ENCODE peak calls at places on chromosomes 12 and 14, in five cellular contexts. One of them, this sample, is unnamed.

GRCh38 chr14:76872796-76873432 is 46.7 kb downstream of the LRRC74A start:
- DNase-seq in hypothalamus: peak; percentile 42
- DNase-seq in IMR-90: peak; percentile 35
- DNase-seq in activated T-helper 2 cell treated with anti-CD3 and anti-CD28 coated beads, Interferon-gamma antibody, Interleukin-2, Interleukin-4, amounts not matched to agents 10 μg/mL and 5 μg/mL and 100 μg/mL, durations not matched to agents 14 hours and 24 hours and 36 hours: peak; percentile 46
- DNase-seq in BE2C: peak; percentile 63
- DNase-seq in this sample: peak; percentile 78

GRCh38 chr12:111976291-111976690 is 36.7 kb downstream of the TMEM116 start:
- DNase-seq in BE2C: no peak
- DNase-seq in hypothalamus: no peak
- DNase-seq in activated T-helper 2 cell treated with anti-CD3 and anti-CD28 coated beads, Interferon-gamma antibody, Interleukin-2, Interleukin-4, amounts not matched to agents 10 μg/mL and 5 μg/mL and 100 μg/mL, durations not matched to agents 14 hours and 24 hours and 36 hours: no peak
- DNase-seq in IMR-90: no peak
- DNase-seq in this sample: no peak

GRCh38 chr14:49766839-49767238 is 1.1 kb upstream of the KLHDC2 start:
- DNase-seq in BE2C: no peak
- DNase-seq in IMR-90: no peak
- DNase-seq in activated T-helper 2 cell treated with anti-CD3 and anti-CD28 coated beads, Interferon-gamma antibody, Interleukin-2, Interleukin-4, amounts not matched to agents 10 μg/mL and 5 μg/mL and 100 μg/mL, durations not matched to agents 14 hours and 24 hours and 36 hours: no peak
- DNase-seq in hypothalamus: no peak
- DNase-seq in this sample: no peak

GRCh38 chr14:65566820-65567522 is 154.4 kb downstream of the FUT8 start:
- DNase-seq in IMR-90: no peak
- DNase-seq in BE2C: no peak
- DNase-seq in hypothalamus: no peak
- DNase-seq in activated T-helper 2 cell treated with anti-CD3 and anti-CD28 coated beads, Interferon-gamma antibody, Interleukin-2, Interleukin-4, amounts not matched to agents 10 μg/mL and 5 μg/mL and 100 μg/mL, durations not matched to agents 14 hours and 24 hours and 36 hours: no peak
- DNase-seq in this sample: no peak

GRCh38 chr12:52121848-52122838 is 42.6 kb downstream of the SMIM41 start:
- DNase-seq in hypothalamus: peak; percentile 12
- DNase-seq in activated T-helper 2 cell treated with anti-CD3 and anti-CD28 coated beads, Interferon-gamma antibody, Interleukin-2, Interleukin-4, amounts not matched to agents 10 μg/mL and 5 μg/mL and 100 μg/mL, durations not matched to agents 14 hours and 24 hours and 36 hours: peak; percentile 42
- DNase-seq in IMR-90: peak; percentile 58
- DNase-seq in BE2C: peak; percentile 85
- DNase-seq in this sample: peak; percentile 63

GRCh38 chr12:104656921-104657320 is 200.2 kb downstream of the CHST11 start:
- DNase-seq in activated T-helper 2 cell treated with anti-CD3 and anti-CD28 coated beads, Interferon-gamma antibody, Interleukin-2, Interleukin-4, amounts not matched to agents 10 μg/mL and 5 μg/mL and 100 μg/mL, durations not matched to agents 14 hours and 24 hours and 36 hours: no peak
- DNase-seq in hypothalamus: no peak
- DNase-seq in IMR-90: peak; percentile 54
- DNase-seq in BE2C: no peak
- DNase-seq in this sample: no peak

GRCh38 chr12:65123435-65124063 is 2.4 kb upstream of the WIF1 start:
- DNase-seq in BE2C: peak; percentile 25
- DNase-seq in hypothalamus: no peak
- DNase-seq in IMR-90: peak; percentile 37
- DNase-seq in activated T-helper 2 cell treated with anti-CD3 and anti-CD28 coated beads, Interferon-gamma antibody, Interleukin-2, Interleukin-4, amounts not matched to agents 10 μg/mL and 5 μg/mL and 100 μg/mL, durations not matched to agents 14 hours and 24 hours and 36 hours: no peak
- DNase-seq in this sample: peak; percentile 93

GRCh38 chr12:84986586-84986985 is 49.5 kb downstream of the TSPAN19 start:
- DNase-seq in BE2C: no peak
- DNase-seq in hypothalamus: no peak
- DNase-seq in IMR-90: peak; percentile 16
- DNase-seq in activated T-helper 2 cell treated with anti-CD3 and anti-CD28 coated beads, Interferon-gamma antibody, Interleukin-2, Interleukin-4, amounts not matched to agents 10 μg/mL and 5 μg/mL and 100 μg/mL, durations not matched to agents 14 hours and 24 hours and 36 hours: no peak
- DNase-seq in this sample: no peak

GRCh38 chr12:83389237-83389996 is 702.7 kb downstream of the TMTC2 start:
- DNase-seq in activated T-helper 2 cell treated with anti-CD3 and anti-CD28 coated beads, Interferon-gamma antibody, Interleukin-2, Interleukin-4, amounts not matched to agents 10 μg/mL and 5 μg/mL and 100 μg/mL, durations not matched to agents 14 hours and 24 hours and 36 hours: no peak
- DNase-seq in IMR-90: no peak
- DNase-seq in hypothalamus: no peak
- DNase-seq in BE2C: peak; percentile 76
- DNase-seq in this sample: peak; percentile 18

GRCh38 chr12:20426191-20426590 is 57.9 kb downstream of the PDE3A start:
- DNase-seq in BE2C: no peak
- DNase-seq in activated T-helper 2 cell treated with anti-CD3 and anti-CD28 coated beads, Interferon-gamma antibody, Interleukin-2, Interleukin-4, amounts not matched to agents 10 μg/mL and 5 μg/mL and 100 μg/mL, durations not matched to agents 14 hours and 24 hours and 36 hours: no peak
- DNase-seq in hypothalamus: no peak
- DNase-seq in IMR-90: no peak
- DNase-seq in this sample: no peak

GRCh38 chr14:105477659-105478623 is 3.3 kb downstream of the CRIP2 start:
- DNase-seq in BE2C: no peak
- DNase-seq in hypothalamus: no peak
- DNase-seq in IMR-90: no peak
- DNase-seq in activated T-helper 2 cell treated with anti-CD3 and anti-CD28 coated beads, Interferon-gamma antibody, Interleukin-2, Interleukin-4, amounts not matched to agents 10 μg/mL and 5 μg/mL and 100 μg/mL, durations not matched to agents 14 hours and 24 hours and 36 hours: no peak
- DNase-seq in this sample: peak; percentile 5

GRCh38 chr12:62640910-62641448 is 174.4 kb downstream of the MON2 start:
- DNase-seq in BE2C: no peak
- DNase-seq in IMR-90: peak; percentile 68
- DNase-seq in activated T-helper 2 cell treated with anti-CD3 and anti-CD28 coated beads, Interferon-gamma antibody, Interleukin-2, Interleukin-4, amounts not matched to agents 10 μg/mL and 5 μg/mL and 100 μg/mL, durations not matched to agents 14 hours and 24 hours and 36 hours: no peak
- DNase-seq in hypothalamus: no peak
- DNase-seq in this sample: no peak

GRCh38 chr12:122437656-122438121 is 15.2 kb upstream of the CLIP1 start:
- DNase-seq in BE2C: no peak
- DNase-seq in hypothalamus: no peak
- DNase-seq in activated T-helper 2 cell treated with anti-CD3 and anti-CD28 coated beads, Interferon-gamma antibody, Interleukin-2, Interleukin-4, amounts not matched to agents 10 μg/mL and 5 μg/mL and 100 μg/mL, durations not matched to agents 14 hours and 24 hours and 36 hours: no peak
- DNase-seq in IMR-90: peak; percentile 84
- DNase-seq in this sample: no peak

GRCh38 chr14:68794856-68795601 is 2.2 kb upstream of the ZFP36L1 start:
- DNase-seq in hypothalamus: no peak
- DNase-seq in IMR-90: peak; percentile 95
- DNase-seq in BE2C: no peak
- DNase-seq in activated T-helper 2 cell treated with anti-CD3 and anti-CD28 coated beads, Interferon-gamma antibody, Interleukin-2, Interleukin-4, amounts not matched to agents 10 μg/mL and 5 μg/mL and 100 μg/mL, durations not matched to agents 14 hours and 24 hours and 36 hours: no peak
- DNase-seq in this sample: no peak

GRCh38 chr14:105487986-105488777 is 1.5 kb downstream of the CRIP1 start:
- DNase-seq in hypothalamus: no peak
- DNase-seq in BE2C: no peak
- DNase-seq in IMR-90: no peak
- DNase-seq in activated T-helper 2 cell treated with anti-CD3 and anti-CD28 coated beads, Interferon-gamma antibody, Interleukin-2, Interleukin-4, amounts not matched to agents 10 μg/mL and 5 μg/mL and 100 μg/mL, durations not matched to agents 14 hours and 24 hours and 36 hours: no peak
- DNase-seq in this sample: no peak

GRCh38 chr14:101183376-101184103 is 280.0 kb upstream of the RTL1 start:
- DNase-seq in BE2C: peak; percentile 44
- DNase-seq in hypothalamus: no peak
- DNase-seq in IMR-90: no peak
- DNase-seq in activated T-helper 2 cell treated with anti-CD3 and anti-CD28 coated beads, Interferon-gamma antibody, Interleukin-2, Interleukin-4, amounts not matched to agents 10 μg/mL and 5 μg/mL and 100 μg/mL, durations not matched to agents 14 hours and 24 hours and 36 hours: no peak
- DNase-seq in this sample: no peak

GRCh38 chr12:39723831-39724230 is 104.2 kb upstream of the ABCD2 start:
- DNase-seq in hypothalamus: no peak
- DNase-seq in BE2C: peak; percentile 61
- DNase-seq in IMR-90: no peak
- DNase-seq in activated T-helper 2 cell treated with anti-CD3 and anti-CD28 coated beads, Interferon-gamma antibody, Interleukin-2, Interleukin-4, amounts not matched to agents 10 μg/mL and 5 μg/mL and 100 μg/mL, durations not matched to agents 14 hours and 24 hours and 36 hours: no peak
- DNase-seq in this sample: peak; percentile 80

GRCh38 chr14:76486251-76486743 is 110.4 kb downstream of the ESRRB start:
- DNase-seq in hypothalamus: no peak
- DNase-seq in BE2C: peak; percentile 93
- DNase-seq in IMR-90: no peak
- DNase-seq in activated T-helper 2 cell treated with anti-CD3 and anti-CD28 coated beads, Interferon-gamma antibody, Interleukin-2, Interleukin-4, amounts not matched to agents 10 μg/mL and 5 μg/mL and 100 μg/mL, durations not matched to agents 14 hours and 24 hours and 36 hours: no peak
- DNase-seq in this sample: no peak

GRCh38 chr14:102984336-102985102 is 62.1 kb downstream of the AMN start:
- DNase-seq in BE2C: no peak
- DNase-seq in hypothalamus: no peak
- DNase-seq in IMR-90: no peak
- DNase-seq in activated T-helper 2 cell treated with anti-CD3 and anti-CD28 coated beads, Interferon-gamma antibody, Interleukin-2, Interleukin-4, amounts not matched to agents 10 μg/mL and 5 μg/mL and 100 μg/mL, durations not matched to agents 14 hours and 24 hours and 36 hours: no peak
- DNase-seq in this sample: no peak

GRCh38 chr12:106480259-106480658 is 102.5 kb upstream of the RFX4 start:
- DNase-seq in IMR-90: no peak
- DNase-seq in hypothalamus: no peak
- DNase-seq in BE2C: no peak
- DNase-seq in activated T-helper 2 cell treated with anti-CD3 and anti-CD28 coated beads, Interferon-gamma antibody, Interleukin-2, Interleukin-4, amounts not matched to agents 10 μg/mL and 5 μg/mL and 100 μg/mL, durations not matched to agents 14 hours and 24 hours and 36 hours: no peak
- DNase-seq in this sample: no peak

This sample was measured in Kasumi-1.